ENCODE peak calls at places on chromosomes 13 and 19, in nine cellular contexts. One of them, this sample, is unnamed.

GRCh38 chr13:25886438-25887214 is 165.2 kb downstream of the SHISA2 start:
- DNase-seq in hepatocyte: peak
- DNase-seq in right lobe of liver: no peak
- DNase-seq in choroid plexus epithelial cell: peak
- DNase-seq in mucosa of descending colon: no peak
- DNase-seq in OCI-LY7: no peak
- DNase-seq in tibial artery: no peak
- DNase-seq in GM12865: no peak
- DNase-seq in gastrocnemius medialis: no peak
- DNase-seq in this sample: no peak

GRCh38 chr13:45341799-45342584 is 1.0 kb upstream of the TPT1 start:
- DNase-seq in hepatocyte: no peak
- DNase-seq in right lobe of liver: no peak
- DNase-seq in choroid plexus epithelial cell: peak
- DNase-seq in mucosa of descending colon: peak
- DNase-seq in OCI-LY7: no peak
- DNase-seq in tibial artery: peak
- DNase-seq in GM12865: no peak
- DNase-seq in gastrocnemius medialis: peak
- DNase-seq in this sample: peak

GRCh38 chr19:30662211-30662861 is 290.2 kb downstream of the ZNF536 start:
- DNase-seq in hepatocyte: no peak
- DNase-seq in right lobe of liver: no peak
- DNase-seq in choroid plexus epithelial cell: peak
- DNase-seq in mucosa of descending colon: peak
- DNase-seq in OCI-LY7: no peak
- DNase-seq in tibial artery: no peak
- DNase-seq in GM12865: no peak
- DNase-seq in gastrocnemius medialis: no peak
- DNase-seq in this sample: no peak

GRCh38 chr19:2477732-2478191 is 1.8 kb downstream of the GADD45B start:
- DNase-seq in hepatocyte: peak
- DNase-seq in right lobe of liver: peak
- DNase-seq in choroid plexus epithelial cell: peak
- DNase-seq in mucosa of descending colon: peak
- DNase-seq in OCI-LY7: peak
- DNase-seq in tibial artery: peak
- DNase-seq in GM12865: peak
- DNase-seq in gastrocnemius medialis: peak
- DNase-seq in this sample: no peak

GRCh38 chr13:90713436-90714133 is 633.9 kb upstream of the MIR17HG start:
- DNase-seq in hepatocyte: no peak
- DNase-seq in right lobe of liver: no peak
- DNase-seq in choroid plexus epithelial cell: no peak
- DNase-seq in mucosa of descending colon: no peak
- DNase-seq in OCI-LY7: peak
- DNase-seq in tibial artery: no peak
- DNase-seq in GM12865: no peak
- DNase-seq in gastrocnemius medialis: no peak
- DNase-seq in this sample: no peak

GRCh38 chr13:57557979-57558529 is 73.5 kb upstream of the PCDH17 start:
- DNase-seq in hepatocyte: peak
- DNase-seq in right lobe of liver: no peak
- DNase-seq in choroid plexus epithelial cell: peak
- DNase-seq in mucosa of descending colon: no peak
- DNase-seq in OCI-LY7: peak
- DNase-seq in tibial artery: no peak
- DNase-seq in GM12865: no peak
- DNase-seq in gastrocnemius medialis: no peak
- DNase-seq in this sample: no peak

GRCh38 chr13:30105381-30105780 is 202.0 kb downstream of the KATNAL1 start:
- DNase-seq in hepatocyte: peak
- DNase-seq in right lobe of liver: no peak
- DNase-seq in choroid plexus epithelial cell: no peak
- DNase-seq in mucosa of descending colon: no peak
- DNase-seq in OCI-LY7: no peak
- DNase-seq in tibial artery: no peak
- DNase-seq in GM12865: no peak
- DNase-seq in gastrocnemius medialis: no peak
- DNase-seq in this sample: no peak

GRCh38 chr13:20672772-20673171 is 30.7 kb upstream of the IL17D start:
- DNase-seq in hepatocyte: no peak
- DNase-seq in right lobe of liver: no peak
- DNase-seq in choroid plexus epithelial cell: peak
- DNase-seq in mucosa of descending colon: no peak
- DNase-seq in OCI-LY7: no peak
- DNase-seq in tibial artery: no peak
- DNase-seq in GM12865: no peak
- DNase-seq in gastrocnemius medialis: no peak
- DNase-seq in this sample: no peak

GRCh38 chr13:110907951-110908898 is 6.6 kb downstream of the ANKRD10 start:
- DNase-seq in hepatocyte: peak
- DNase-seq in right lobe of liver: no peak
- DNase-seq in choroid plexus epithelial cell: peak
- DNase-seq in mucosa of descending colon: peak
- DNase-seq in OCI-LY7: no peak
- DNase-seq in tibial artery: no peak
- DNase-seq in GM12865: no peak
- DNase-seq in gastrocnemius medialis: no peak
- DNase-seq in this sample: peak

GRCh38 chr13:95676100-95676774 is 702 bp upstream of the DNAJC3 start:
- DNase-seq in hepatocyte: peak
- DNase-seq in right lobe of liver: no peak
- DNase-seq in choroid plexus epithelial cell: peak
- DNase-seq in mucosa of descending colon: peak
- DNase-seq in OCI-LY7: peak
- DNase-seq in tibial artery: no peak
- DNase-seq in GM12865: peak
- DNase-seq in gastrocnemius medialis: peak
- DNase-seq in this sample: peak

GRCh38 chr13:94825507-94825906 is 113.2 kb upstream of the SOX21 start:
- DNase-seq in hepatocyte: peak
- DNase-seq in right lobe of liver: no peak
- DNase-seq in choroid plexus epithelial cell: peak
- DNase-seq in mucosa of descending colon: peak
- DNase-seq in OCI-LY7: no peak
- DNase-seq in tibial artery: peak
- DNase-seq in GM12865: no peak
- DNase-seq in gastrocnemius medialis: peak
- DNase-seq in this sample: no peak

GRCh38 chr19:38291855-38292254 is 12.2 kb upstream of the C19orf33 start:
- DNase-seq in hepatocyte: no peak
- DNase-seq in right lobe of liver: no peak
- DNase-seq in choroid plexus epithelial cell: no peak
- DNase-seq in mucosa of descending colon: no peak
- DNase-seq in OCI-LY7: no peak
- DNase-seq in tibial artery: no peak
- DNase-seq in GM12865: no peak
- DNase-seq in gastrocnemius medialis: no peak
- DNase-seq in this sample: no peak

DNA sequence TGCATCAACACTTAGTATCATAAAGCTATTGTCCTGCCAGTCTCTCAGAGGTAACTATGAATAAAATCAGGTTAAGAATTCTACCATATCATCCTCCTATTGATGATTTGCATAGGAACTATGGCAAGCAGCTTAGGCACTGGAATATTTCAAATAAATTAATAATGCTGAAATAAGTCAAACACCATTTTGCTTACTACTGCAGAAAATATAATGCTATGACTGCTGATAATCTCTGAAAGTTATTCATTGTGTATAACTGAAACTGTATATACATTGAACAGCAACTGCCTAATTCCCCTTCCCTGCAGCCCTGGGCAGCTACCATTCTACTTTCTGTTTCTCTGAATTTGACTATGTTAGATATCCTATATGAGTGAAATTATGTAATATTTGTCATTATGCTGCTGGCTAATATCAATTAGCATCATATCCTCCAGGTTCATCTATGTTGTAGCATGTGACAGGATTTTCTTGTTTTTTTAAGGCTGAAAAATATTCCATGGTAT is 318.8 kb upstream of the SGCG start:
- DNase-seq in hepatocyte: no peak
- DNase-seq in right lobe of liver: no peak
- DNase-seq in choroid plexus epithelial cell: no peak
- DNase-seq in mucosa of descending colon: no peak
- DNase-seq in OCI-LY7: no peak
- DNase-seq in tibial artery: no peak
- DNase-seq in GM12865: no peak
- DNase-seq in gastrocnemius medialis: no peak
- DNase-seq in this sample: no peak
- TF ChIP-seq CTCF in hepatocyte: no peak
- TF ChIP-seq CTCF in right lobe of liver: no peak
- TF ChIP-seq CTCF in choroid plexus epithelial cell: no peak
- TF ChIP-seq CTCF in mucosa of descending colon: no peak
- TF ChIP-seq CTCF in OCI-LY7: no peak
- TF ChIP-seq CTCF in tibial artery: no peak
- TF ChIP-seq CTCF in GM12865: no peak
- TF ChIP-seq CTCF in gastrocnemius medialis: no peak
- TF ChIP-seq CTCF in this sample: no peak

GRCh38 chr19:43662487-43662886 is 7.5 kb downstream of the PLAUR start:
- DNase-seq in hepatocyte: no peak
- DNase-seq in right lobe of liver: no peak
- DNase-seq in choroid plexus epithelial cell: peak
- DNase-seq in mucosa of descending colon: no peak
- DNase-seq in OCI-LY7: no peak
- DNase-seq in tibial artery: no peak
- DNase-seq in GM12865: no peak
- DNase-seq in gastrocnemius medialis: no peak
- DNase-seq in this sample: peak
- TF ChIP-seq CTCF in hepatocyte: peak
- TF ChIP-seq CTCF in right lobe of liver: no peak
- TF ChIP-seq CTCF in choroid plexus epithelial cell: peak
- TF ChIP-seq CTCF in mucosa of descending colon: no peak
- TF ChIP-seq CTCF in OCI-LY7: peak
- TF ChIP-seq CTCF in tibial artery: no peak
- TF ChIP-seq CTCF in GM12865: no peak
- TF ChIP-seq CTCF in gastrocnemius medialis: no peak
- TF ChIP-seq CTCF in this sample: peak

GRCh38 chr13:46796129-46796514 is 839 bp downstream of the ESD start:
- DNase-seq in hepatocyte: no peak
- DNase-seq in right lobe of liver: no peak
- DNase-seq in choroid plexus epithelial cell: no peak
- DNase-seq in mucosa of descending colon: no peak
- DNase-seq in OCI-LY7: no peak
- DNase-seq in tibial artery: no peak
- DNase-seq in GM12865: peak
- DNase-seq in gastrocnemius medialis: no peak
- DNase-seq in this sample: no peak

GRCh38 chr13:46799139-46799538 is 2.2 kb upstream of the ESD start:
- DNase-seq in hepatocyte: no peak
- DNase-seq in right lobe of liver: no peak
- DNase-seq in choroid plexus epithelial cell: no peak
- DNase-seq in mucosa of descending colon: no peak
- DNase-seq in OCI-LY7: no peak
- DNase-seq in tibial artery: no peak
- DNase-seq in GM12865: no peak
- DNase-seq in gastrocnemius medialis: no peak
- DNase-seq in this sample: no peak

GRCh38 chr13:46796515-46797467 is at the start of gene ESD:
- DNase-seq in hepatocyte: peak
- DNase-seq in right lobe of liver: peak
- DNase-seq in choroid plexus epithelial cell: peak
- DNase-seq in mucosa of descending colon: peak
- DNase-seq in OCI-LY7: peak
- DNase-seq in tibial artery: peak
- DNase-seq in GM12865: peak
- DNase-seq in gastrocnemius medialis: peak
- DNase-seq in this sample: peak

GRCh38 chr13:46797468-46798237 is 692 bp upstream of the ESD start:
- DNase-seq in hepatocyte: peak
- DNase-seq in right lobe of liver: no peak
- DNase-seq in choroid plexus epithelial cell: no peak
- DNase-seq in mucosa of descending colon: peak
- DNase-seq in OCI-LY7: no peak
- DNase-seq in tibial artery: no peak
- DNase-seq in GM12865: no peak
- DNase-seq in gastrocnemius medialis: no peak
- DNase-seq in this sample: no peak

DNA sequence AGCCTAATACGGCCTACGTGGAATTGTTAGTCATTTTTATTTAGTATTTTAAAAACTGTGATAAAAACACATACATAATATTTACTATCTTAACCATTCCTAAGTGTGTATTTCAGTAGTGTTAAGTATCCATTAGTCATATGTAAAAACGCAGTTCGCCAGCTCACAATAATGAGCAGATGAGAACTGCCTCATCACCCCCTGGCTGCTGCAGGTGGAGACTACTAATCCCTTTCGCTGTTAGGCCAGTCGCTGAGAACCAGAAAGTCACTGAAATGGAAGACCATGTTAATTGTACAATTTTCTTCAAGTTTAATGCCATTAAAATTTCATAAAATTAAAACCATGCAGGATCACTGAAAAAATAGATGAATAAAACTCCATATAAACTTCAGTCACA is 1.6 kb downstream of the ESD start:
- DNase-seq in hepatocyte: no peak
- DNase-seq in right lobe of liver: no peak
- DNase-seq in choroid plexus epithelial cell: no peak
- DNase-seq in mucosa of descending colon: no peak
- DNase-seq in OCI-LY7: no peak
- DNase-seq in tibial artery: no peak
- DNase-seq in GM12865: no peak
- DNase-seq in gastrocnemius medialis: no peak
- DNase-seq in this sample: no peak
- TF ChIP-seq CTCF in hepatocyte: no peak
- TF ChIP-seq CTCF in right lobe of liver: no peak
- TF ChIP-seq CTCF in choroid plexus epithelial cell: no peak
- TF ChIP-seq CTCF in mucosa of descending colon: no peak
- TF ChIP-seq CTCF in OCI-LY7: no peak
- TF ChIP-seq CTCF in tibial artery: no peak
- TF ChIP-seq CTCF in GM12865: no peak
- TF ChIP-seq CTCF in gastrocnemius medialis: no peak
- TF ChIP-seq CTCF in this sample: no peak

GRCh38 chr19:49214701-49215100 is 57.1 kb downstream of the TRPM4 start:
- DNase-seq in hepatocyte: no peak
- DNase-seq in right lobe of liver: peak
- DNase-seq in choroid plexus epithelial cell: no peak
- DNase-seq in mucosa of descending colon: no peak
- DNase-seq in OCI-LY7: peak
- DNase-seq in tibial artery: no peak
- DNase-seq in GM12865: peak
- DNase-seq in gastrocnemius medialis: no peak
- DNase-seq in this sample: no peak

GRCh38 chr19:49213791-49214190 is 56.2 kb downstream of the TRPM4 start:
- DNase-seq in hepatocyte: no peak
- DNase-seq in right lobe of liver: peak
- DNase-seq in choroid plexus epithelial cell: no peak
- DNase-seq in mucosa of descending colon: no peak
- DNase-seq in OCI-LY7: no peak
- DNase-seq in tibial artery: no peak
- DNase-seq in GM12865: no peak
- DNase-seq in gastrocnemius medialis: no peak
- DNase-seq in this sample: peak

GRCh38 chr19:49212302-49212701 is 54.7 kb downstream of the TRPM4 start:
- DNase-seq in hepatocyte: no peak
- DNase-seq in right lobe of liver: peak
- DNase-seq in choroid plexus epithelial cell: peak
- DNase-seq in mucosa of descending colon: no peak
- DNase-seq in OCI-LY7: no peak
- DNase-seq in tibial artery: no peak
- DNase-seq in GM12865: no peak
- DNase-seq in gastrocnemius medialis: no peak
- DNase-seq in this sample: no peak

GRCh38 chr19:49210901-49211451 is 53.4 kb downstream of the TRPM4 start:
- DNase-seq in hepatocyte: no peak
- DNase-seq in right lobe of liver: no peak
- DNase-seq in choroid plexus epithelial cell: no peak
- DNase-seq in mucosa of descending colon: no peak
- DNase-seq in OCI-LY7: no peak
- DNase-seq in tibial artery: no peak
- DNase-seq in GM12865: no peak
- DNase-seq in gastrocnemius medialis: no peak
- DNase-seq in this sample: no peak

GRCh38 chr19:49210108-49210900 is 52.7 kb downstream of the TRPM4 start:
- DNase-seq in hepatocyte: peak
- DNase-seq in right lobe of liver: peak
- DNase-seq in choroid plexus epithelial cell: peak
- DNase-seq in mucosa of descending colon: peak
- DNase-seq in OCI-LY7: peak
- DNase-seq in tibial artery: no peak
- DNase-seq in GM12865: peak
- DNase-seq in gastrocnemius medialis: no peak
- DNase-seq in this sample: peak
- TF ChIP-seq CTCF in hepatocyte: no peak
- TF ChIP-seq CTCF in right lobe of liver: peak
- TF ChIP-seq CTCF in choroid plexus epithelial cell: no peak
- TF ChIP-seq CTCF in mucosa of descending colon: no peak
- TF ChIP-seq CTCF in OCI-LY7: no peak
- TF ChIP-seq CTCF in tibial artery: no peak
- TF ChIP-seq CTCF in GM12865: no peak
- TF ChIP-seq CTCF in gastrocnemius medialis: no peak
- TF ChIP-seq CTCF in this sample: no peak

This sample was measured in Calu3.